ENCODE peak calls at places on chromosomes 2 and 18, in four cellular contexts. G is right cardiac atrium, O is GM03348, R is GM12891. P is an unnamed sample.

GRCh38 chr18:31741096-31741735 is 19.5 kb downstream of the SLC25A52 start:
- DNase-seq in O (peak), G (no peak), R (no peak), P (no peak)

GRCh38 chr2:230068658-230069080 is at the start of gene SLC16A14:
- DNase-seq in G (no peak), R (peak), O (no peak), P (no peak)

GRCh38 chr2:99555410-99555809 is 65.6 kb upstream of the REV1 start:
- DNase-seq in O (no peak), R (no peak), G (no peak), P (no peak)

GRCh38 chr2:236536727-236537398 is 32.8 kb upstream of the ACKR3 start:
- DNase-seq in R (no peak), G (no peak), O (no peak), P (no peak)

GRCh38 chr2:69018629-69019227 is 5.7 kb downstream of the ANTXR1 start:
- DNase-seq in G (no peak), R (no peak), O (peak), P (no peak)

GRCh38 chr2:235495373-235496238 is 1.8 kb downstream of the AGAP1 start:
- DNase-seq in R (no peak), G (no peak), O (no peak), P (no peak)

GRCh38 chr18:4847066-4847465 is 350.0 kb downstream of the AKAIN1 start:
- DNase-seq in G (no peak), R (no peak), O (no peak), P (no peak)

GRCh38 chr18:7598167-7599062 is 31.3 kb downstream of the PTPRM start:
- DNase-seq in R (no peak), O (no peak), G (no peak), P (no peak)

GRCh38 chr2:131121464-131121863 is 16.3 kb downstream of the PLEKHB2 start:
- DNase-seq in O (peak), G (no peak), R (no peak), P (no peak)

GRCh38 chr2:157438907-157439791 is 4.7 kb downstream of the CYTIP start:
- DNase-seq in R (no peak), G (no peak), O (peak), P (no peak)

GRCh38 chr2:82169379-82169778 is 1864.8 kb upstream of the LRRTM1 start:
- DNase-seq in O (no peak), G (no peak), R (no peak), P (no peak)

GRCh38 chr2:174587607-174588006 is 10.0 kb downstream of the WIPF1 start:
- DNase-seq in R (no peak), G (no peak), O (peak), P (no peak)

GRCh38 chr2:215401896-215402379 is 33.9 kb downstream of the FN1 start:
- DNase-seq in O (peak), G (no peak), R (no peak), P (no peak)

P was measured in left ventricle myocardium superior.